ENCODE peak calls at places on chromosomes 12 and 14, in nine cellular contexts. C is stimulated activated CD4-positive, alpha-beta T cell treated with anti-CD3 and anti-CD28 coated beads, Interleukin-12 subunit alpha, Interleukin-12 subunit beta, amount 100 ng/mL, for 4 hours; O is WTC11; G is activated CD4-positive, alpha-beta T cell treated with anti-CD3 and anti-CD28 coated beads for 36 hours; B is KBM-7; L is PC-9; Y is GM12865; X is caudate nucleus; K is HL-60. N is an unnamed sample.
A peak's percentile ranks its signal among the peaks of the same experiment; 100 is the strongest.

GRCh38 chr12:109529618-109530300 is 43.5 kb downstream of the MMAB start:
- DNase-seq in C (no peak), O (no peak), G (no peak), B (no peak), L (no peak), Y (no peak), X (no peak), K (no peak), N (no peak)

GRCh38 chr12:104715562-104716182 is 242.4 kb downstream of the SLC41A2 start:
- DNase-seq in C (no peak), O (no peak), G (no peak), B (no peak), L (no peak), Y (no peak), X (no peak), K (no peak), N (no peak)

GRCh38 chr12:88578274-88578673 is 2.0 kb downstream of the KITLG start:
- DNase-seq in C (no peak), O (no peak), G (no peak), B (no peak), L (no peak), Y (no peak), X (no peak), K (no peak), N (no peak)

GRCh38 chr12:109721276-109721675 is 7.7 kb downstream of the FAM222A start:
- DNase-seq in C (no peak), O (no peak), G (no peak), B (no peak), L (no peak), Y (no peak), X (peak; percentile 17), K (no peak), N (no peak)

GRCh38 chr12:12439636-12440035 is 82.8 kb downstream of the BORCS5 start:
- DNase-seq in C (peak; percentile 18), O (no peak), G (peak; percentile 84), B (no peak), L (peak; percentile 77), Y (no peak), X (no peak), K (peak; percentile 55), N (no peak)

GRCh38 chr12:120327593-120327992 is at the start of gene PLA2G1B:
- DNase-seq in C (no peak), O (no peak), G (no peak), B (no peak), L (no peak), Y (no peak), X (no peak), K (no peak), N (no peak)

GRCh38 chr14:27391331-27391730 is 793.5 kb upstream of the NOVA1 start:
- DNase-seq in C (no peak), O (no peak), G (no peak), B (no peak), L (no peak), Y (no peak), X (no peak), K (no peak), N (no peak)

GRCh38 chr12:13049816-13050215 is 5.6 kb downstream of the FAM234B start:
- DNase-seq in C (no peak), O (no peak), G (no peak), B (no peak), L (no peak), Y (no peak), X (no peak), K (no peak), N (no peak)

GRCh38 chr12:76866726-76867125 is 12.1 kb downstream of the CSRP2 start:
- DNase-seq in C (no peak), O (no peak), G (no peak), B (peak; percentile 23), L (no peak), Y (peak; percentile 42), X (no peak), K (no peak), N (no peak)

GRCh38 chr12:49911213-49911605 is 7.5 kb upstream of the FAIM2 start:
- DNase-seq in C (no peak), O (no peak), G (no peak), B (no peak), L (no peak), Y (no peak), X (no peak), K (no peak), N (no peak)

GRCh38 chr14:65972891-65973290 is 513.3 kb upstream of the CCDC196 start:
- DNase-seq in C (no peak), O (no peak), G (no peak), B (no peak), L (no peak), Y (no peak), X (no peak), K (no peak), N (no peak)

GRCh38 chr12:122845041-122845864 is 10.0 kb downstream of the HIP1R start:
- DNase-seq in C (no peak), O (no peak), G (no peak), B (no peak), L (no peak), Y (no peak), X (peak; percentile 96), K (no peak), N (no peak)

GRCh38 chr14:21024668-21025373 is at the start of gene NDRG2:
- DNase-seq in C (peak; percentile 68), O (peak; percentile 92), G (peak; percentile 80), B (peak; percentile 62), L (no peak), Y (peak; percentile 10), X (peak; percentile 79), K (no peak), N (peak; percentile 42)

GRCh38 chr14:94112513-94113060 is 2.1 kb downstream of the IFI27 start:
- DNase-seq in C (no peak), O (no peak), G (no peak), B (no peak), L (no peak), Y (no peak), X (no peak), K (no peak), N (no peak)

GRCh38 chr12:12467222-12467621 is 95.4 kb downstream of the DUSP16 start:
- DNase-seq in C (no peak), O (no peak), G (peak; percentile 64), B (no peak), L (no peak), Y (no peak), X (no peak), K (no peak), N (no peak)

GRCh38 chr14:69358966-69359365 is 39.1 kb downstream of the ERH start:
- DNase-seq in C (no peak), O (no peak), G (no peak), B (no peak), L (no peak), Y (no peak), X (no peak), K (no peak), N (no peak)

GRCh38 chr14:20613094-20614037 is 22.2 kb upstream of the RNASE12 start:
- DNase-seq in C (peak; percentile 82), O (peak; percentile 83), G (peak; percentile 91), B (peak; percentile 98), L (peak; percentile 94), Y (peak; percentile 99), X (peak; percentile 89), K (peak; percentile 93), N (peak; percentile 51)

GRCh38 chr14:34420547-34421150 is 41.4 kb downstream of the SPTSSA start:
- DNase-seq in C (no peak), O (no peak), G (no peak), B (no peak), L (no peak), Y (no peak), X (no peak), K (no peak), N (no peak)

GRCh38 chr14:26174395-26174794 is 423.4 kb downstream of the NOVA1 start:
- DNase-seq in C (no peak), O (no peak), G (no peak), B (no peak), L (no peak), Y (no peak), X (no peak), K (no peak), N (no peak)

GRCh38 chr12:79455314-79455713 is 235.4 kb downstream of the PAWR start:
- DNase-seq in C (no peak), O (no peak), G (no peak), B (no peak), L (no peak), Y (no peak), X (no peak), K (no peak), N (no peak)

GRCh38 chr14:52850520-52850919 is 59.1 kb upstream of the GNPNAT1 start:
- DNase-seq in C (no peak), O (no peak), G (no peak), B (no peak), L (no peak), Y (no peak), X (no peak), K (no peak), N (no peak)

GRCh38 chr12:130498589-130499385 is 161.1 kb downstream of the PIWIL1 start:
- DNase-seq in C (no peak), O (no peak), G (no peak), B (no peak), L (no peak), Y (no peak), X (no peak), K (no peak), N (no peak)

N was measured in activated CD8-positive, alpha-beta memory T cell treated with anti-CD3 and anti-CD28 coated beads for 1 hour.